ENCODE peak calls at places on chromosomes 7 and 10, in seven cellular contexts. Z is IMR-90, K is mesendoderm, F is mesenchymal stem cell, V is neuronal stem cell, Q is trophoblast cell, U is H1. T is an unnamed sample.

GRCh38 chr7:130740617-130741016 is 6.6 kb upstream of the KLF14 start:
- DNase-seq in K (no peak), V (no peak), U (no peak), Z (no peak), F (no peak), Q (no peak), T (no peak)

GRCh38 chr10:70358446-70358845 is 24.0 kb downstream of the LRRC20 start:
- DNase-seq in V (no peak), Q (no peak), F (no peak), K (no peak), U (no peak), Z (no peak), T (no peak)

GRCh38 chr7:4519819-4520520 is 162.1 kb upstream of the FOXK1 start:
- DNase-seq in F (no peak), U (no peak), K (peak; percentile 30), V (no peak), Q (no peak), Z (no peak), T (peak; percentile 32)

GRCh38 chr10:132533571-132534260 is 3.9 kb upstream of the INPP5A start:
- DNase-seq in Z (no peak), U (no peak), K (no peak), F (no peak), Q (no peak), V (no peak), T (no peak)

GRCh38 chr7:131174855-131175254 is 152.8 kb upstream of the MKLN1 start:
- DNase-seq in V (no peak), U (no peak), F (no peak), K (no peak), Q (no peak), Z (no peak), T (no peak)

GRCh38 chr10:34809796-34810195 is 5.3 kb downstream of the PARD3 start:
- DNase-seq in F (no peak), U (no peak), K (no peak), V (no peak), Z (peak; percentile 21), Q (no peak), T (no peak)

GRCh38 chr10:99787782-99788181 is 5.3 kb downstream of the ABCC2 start:
- DNase-seq in U (no peak), V (no peak), K (no peak), Z (no peak), F (no peak), Q (no peak), T (no peak)

GRCh38 chr7:73828107-73828803 is 2.5 kb upstream of the CLDN4 start:
- DNase-seq in U (no peak), Z (peak; percentile 64), K (peak; percentile 90), V (no peak), Q (peak; percentile 85), F (peak; percentile 73), T (no peak)

GRCh38 chr10:3935933-3936359 is 150.9 kb upstream of the KLF6 start:
- DNase-seq in V (no peak), F (peak; percentile 39), K (no peak), Q (no peak), U (no peak), Z (no peak), T (no peak)

GRCh38 chr10:81095238-81095637 is 557.5 kb downstream of the SH2D4B start:
- DNase-seq in Q (no peak), F (no peak), V (no peak), K (no peak), Z (no peak), U (no peak), T (no peak)

GRCh38 chr7:113751547-113751946 is 167.3 kb downstream of the PPP1R3A start:
- DNase-seq in Q (no peak), Z (no peak), V (no peak), K (no peak), F (no peak), U (no peak), T (no peak)

GRCh38 chr10:36606234-36606839 is 519.1 kb upstream of the ANKRD30A start:
- DNase-seq in V (no peak), Z (peak; percentile 40), F (peak; percentile 18), U (no peak), K (no peak), Q (no peak), T (no peak)

GRCh38 chr10:85832988-85833387 is 533.6 kb downstream of the GRID1 start:
- DNase-seq in F (no peak), Q (no peak), V (no peak), U (no peak), Z (no peak), K (no peak), T (no peak)

GRCh38 chr7:137245186-137245585 is 98.3 kb downstream of the PTN start:
- DNase-seq in Q (no peak), V (no peak), Z (peak; percentile 35), K (no peak), U (no peak), F (peak; percentile 6), T (no peak)

GRCh38 chr10:14543048-14543903 is 212.6 kb upstream of the FRMD4A start:
- DNase-seq in F (no peak), V (no peak), U (no peak), K (peak; percentile 21), Z (no peak), Q (no peak), T (no peak)

GRCh38 chr10:77912576-77912975 is 14.0 kb downstream of the DLG5 start:
- DNase-seq in V (no peak), K (no peak), F (no peak), Q (no peak), U (no peak), Z (no peak), T (no peak)

GRCh38 chr10:131646551-131647525 is 254.0 kb upstream of the PPP2R2D start:
- DNase-seq in U (peak; percentile 56), V (no peak), F (no peak), K (no peak), Q (no peak), Z (no peak), T (no peak)

GRCh38 chr7:97064972-97065587 is 40.4 kb upstream of the DLX5 start:
- DNase-seq in F (peak; percentile 48), K (peak; percentile 64), U (peak; percentile 47), V (peak; percentile 54), Q (peak; percentile 11), Z (peak; percentile 58), T (no peak)

GRCh38 chr7:76509931-76510877 is at the start of gene UPK3B:
- DNase-seq in V (no peak), F (no peak), Q (no peak), K (peak; percentile 84), U (peak; percentile 83), Z (no peak), T (peak; percentile 73)

GRCh38 chr10:79068203-79068561 is 584 bp upstream of the ZMIZ1 start:
- DNase-seq in U (no peak), K (no peak), Q (no peak), Z (no peak), V (peak; percentile 49), F (no peak), T (no peak)

GRCh38 chr10:118662228-118663035 is 67.0 kb upstream of the PRLHR start:
- DNase-seq in Q (no peak), F (no peak), V (no peak), U (no peak), Z (no peak), K (no peak), T (no peak)

DNA sequence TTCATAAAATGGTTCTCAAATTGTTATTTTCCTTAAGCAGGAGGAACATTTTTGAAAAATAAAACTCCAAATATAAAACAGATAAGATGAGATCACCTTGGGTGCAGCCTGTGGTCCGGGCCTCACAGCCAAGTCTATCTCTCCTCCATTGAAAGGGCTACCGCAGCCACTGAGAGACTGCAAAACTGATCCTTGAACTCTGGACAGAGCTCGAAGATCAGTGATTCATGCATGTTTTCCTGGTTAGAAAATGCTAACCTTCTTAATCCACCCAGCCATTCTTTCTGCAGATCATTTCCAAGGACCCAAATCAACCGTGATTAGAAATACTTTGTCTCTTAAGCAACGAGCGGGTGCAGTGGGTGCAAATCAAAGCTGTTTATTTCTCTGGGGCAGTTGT is 378.8 kb downstream of the PLXDC2 start:
- DNase-seq in U (no peak), F (no peak), V (no peak), Z (no peak), Q (no peak), K (no peak), T (no peak)
- H3K23ac ChIP-seq in U (no peak overlapping the region), F (no peak overlapping the region), V (no peak overlapping the region), Z (no peak overlapping the region), Q (no peak overlapping the region), K (no peak overlapping the region), T (no peak overlapping the region)

DNA sequence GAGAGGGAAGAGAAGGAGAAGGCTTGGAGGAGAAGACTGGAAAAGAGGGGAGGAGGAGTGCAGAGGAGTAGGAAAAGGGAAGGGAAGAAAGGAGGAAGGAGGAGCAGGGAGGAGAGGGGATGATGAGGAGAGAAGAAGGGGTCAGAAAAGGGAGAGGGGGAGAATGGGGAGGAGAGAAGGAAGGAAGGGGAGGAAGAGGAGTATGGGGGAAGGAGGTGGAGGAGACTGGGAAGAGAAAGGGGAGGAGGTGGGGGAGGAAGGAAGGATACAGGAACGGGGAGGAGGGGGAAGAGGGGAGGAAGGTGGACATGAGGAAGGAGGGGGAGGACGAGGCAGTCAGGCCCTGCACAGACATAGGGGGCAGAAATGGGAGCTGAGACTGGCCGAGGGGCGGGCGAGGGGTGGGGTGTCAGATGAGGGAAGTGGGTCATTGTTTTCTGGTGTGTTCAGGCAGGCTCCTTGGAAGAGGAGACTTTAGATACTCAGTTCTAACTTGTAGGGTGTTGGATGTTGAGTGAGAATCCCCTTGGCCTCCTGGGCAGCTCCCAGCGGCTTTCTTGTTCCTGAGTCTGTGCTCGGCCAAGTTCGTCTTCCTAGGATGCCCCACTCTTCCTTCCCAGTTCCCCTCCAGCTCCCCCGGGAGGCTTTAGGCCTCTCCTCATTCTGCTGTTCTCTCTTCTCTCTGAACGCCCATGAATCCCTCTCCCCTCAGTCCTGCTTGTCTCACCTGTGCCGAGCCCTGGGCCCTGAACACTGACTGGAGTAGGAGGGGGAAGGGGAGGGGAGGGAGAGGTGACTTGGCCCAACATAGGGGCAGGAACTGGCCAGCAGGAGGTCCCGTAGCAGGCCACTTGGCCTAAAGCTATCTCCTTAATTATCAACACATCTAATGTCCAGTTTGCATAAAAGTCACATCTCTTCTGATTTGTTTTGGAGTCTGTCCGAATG is 12.8 kb upstream of the CRHR2 start:
- DNase-seq in Q (no peak), Z (no peak), F (no peak), U (no peak), V (no peak), K (peak; percentile 44), T (peak; percentile 56)
- H3K23ac ChIP-seq in Q (no peak overlapping the region), Z (no peak overlapping the region), F (no peak overlapping the region), U (no peak overlapping the region), V (no peak overlapping the region), K (no peak overlapping the region), T (no peak overlapping the region)

GRCh38 chr10:42911359-42911758 is 128.8 kb downstream of the BMS1 start:
- DNase-seq in U (no peak), V (no peak), Z (no peak), F (no peak), K (no peak), Q (no peak), T (no peak)
- H3K23ac ChIP-seq in U (no peak overlapping the region), V (no peak overlapping the region), Z (no peak overlapping the region), F (no peak overlapping the region), K (no peak overlapping the region), Q (no peak overlapping the region), T (no peak overlapping the region)

GRCh38 chr7:46979439-46979838 is 602.5 kb downstream of the TNS3 start:
- DNase-seq in K (no peak), F (no peak), Q (no peak), U (no peak), Z (no peak), V (no peak), T (no peak)

DNA sequence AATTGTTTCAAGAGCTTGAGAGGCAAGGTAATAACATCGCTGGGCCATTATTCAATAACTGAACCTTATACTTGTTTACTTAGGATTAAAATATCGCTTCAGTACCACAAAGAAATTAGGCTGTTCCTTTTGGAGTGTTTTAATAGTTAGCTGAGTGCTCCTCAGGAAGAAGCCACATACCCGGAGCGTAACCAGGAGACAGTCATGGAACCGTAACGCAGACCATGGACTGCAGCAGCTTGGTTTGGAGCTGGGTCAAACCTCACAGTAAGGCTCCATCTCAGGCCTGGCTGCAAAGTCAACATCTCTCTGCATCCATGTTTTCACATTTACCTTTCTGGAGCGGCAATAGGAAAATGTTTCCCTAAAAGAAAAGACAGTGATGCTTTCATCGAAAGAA is 599.0 kb downstream of the TNS3 start:
- DNase-seq in V (no peak), Z (no peak), K (no peak), Q (no peak), F (no peak), U (no peak), T (no peak)
- H3K23ac ChIP-seq in V (no peak overlapping the region), Z (no peak overlapping the region), K (no peak overlapping the region), Q (no peak overlapping the region), F (no peak overlapping the region), U (no peak overlapping the region), T (no peak overlapping the region)